ENCODE peak calls at places on chromosome 5, in seven cellular contexts. Z, D, L, Q, I, F and J are unnamed samples.

GRCh38 chr5:168714046-168714445 is 134.9 kb upstream of the PANK3 start:
- DNase-seq in Z (peak), D (no peak), L (no peak), Q (peak), I (no peak), F (no peak), J (no peak)

GRCh38 chr5:147554285-147554817 is 44.5 kb upstream of the DPYSL3 start:
- DNase-seq in Z (peak), D (no peak), L (peak), Q (no peak), I (no peak), F (peak), J (no peak)

GRCh38 chr5:71693828-71694427 is 25.1 kb upstream of the CARTPT start:
- DNase-seq in Z (no peak), D (no peak), L (peak), Q (no peak), I (peak), F (no peak), J (peak)

GRCh38 chr5:122493776-122494518 is 181.9 kb downstream of the SNCAIP start:
- DNase-seq in Z (no peak), D (no peak), L (no peak), Q (no peak), I (no peak), F (no peak), J (no peak)

GRCh38 chr5:154286557-154286956 is 96.0 kb downstream of the GALNT10 start:
- DNase-seq in Z (no peak), D (no peak), L (no peak), Q (no peak), I (peak), F (no peak), J (peak)

GRCh38 chr5:72160299-72160698 is 53.0 kb downstream of the MAP1B start:
- DNase-seq in Z (peak), D (no peak), L (no peak), Q (peak), I (no peak), F (peak), J (no peak)

GRCh38 chr5:6522337-6522736 is 73.7 kb downstream of the UBE2QL1 start:
- DNase-seq in Z (no peak), D (no peak), L (no peak), Q (no peak), I (no peak), F (no peak), J (no peak)

GRCh38 chr5:83433891-83434290 is 37.7 kb upstream of the VCAN start:
- DNase-seq in Z (no peak), D (no peak), L (no peak), Q (no peak), I (no peak), F (peak), J (no peak)

GRCh38 chr5:38509185-38509584 is 47.3 kb downstream of the LIFR start:
- DNase-seq in Z (peak), D (no peak), L (no peak), Q (peak), I (no peak), F (peak), J (no peak)

GRCh38 chr5:132655821-132656773 is 1.9 kb upstream of the IL13 start:
- DNase-seq in Z (peak), D (no peak), L (peak), Q (no peak), I (peak), F (no peak), J (peak)